ENCODE peak calls at places on chromosomes 5 and 9, in four cellular contexts. One of them, this sample, is unnamed.

GRCh38 chr9:36154213-36154952 is 14.8 kb upstream of the CCIN start:
- DNase-seq in glutamatergic neuron: no peak
- DNase-seq in lung: peak; percentile 52
- DNase-seq in pulmonary artery endothelial cell: peak; percentile 54
- DNase-seq in this sample: no peak

GRCh38 chr5:176822426-176823075 is 12.2 kb downstream of the UNC5A start:
- DNase-seq in glutamatergic neuron: no peak
- DNase-seq in lung: no peak
- DNase-seq in pulmonary artery endothelial cell: no peak
- DNase-seq in this sample: peak; percentile 68

GRCh38 chr9:21085010-21085409 is 7.3 kb upstream of the IFNB1 start:
- DNase-seq in lung: no peak
- DNase-seq in glutamatergic neuron: no peak
- DNase-seq in pulmonary artery endothelial cell: no peak
- DNase-seq in this sample: no peak

GRCh38 chr9:102072061-102072764 is 333.8 kb upstream of the GRIN3A start:
- DNase-seq in glutamatergic neuron: no peak
- DNase-seq in lung: no peak
- DNase-seq in pulmonary artery endothelial cell: no peak
- DNase-seq in this sample: no peak

GRCh38 chr5:81785311-81785710 is 34.4 kb upstream of the SSBP2 start:
- DNase-seq in lung: no peak
- DNase-seq in glutamatergic neuron: no peak
- DNase-seq in pulmonary artery endothelial cell: no peak
- DNase-seq in this sample: no peak

GRCh38 chr9:125845271-125845808 is 98.2 kb downstream of the PBX3 start:
- DNase-seq in glutamatergic neuron: no peak
- DNase-seq in pulmonary artery endothelial cell: no peak
- DNase-seq in lung: no peak
- DNase-seq in this sample: no peak

GRCh38 chr5:135568241-135568640 is 10.6 kb downstream of the CXCL14 start:
- DNase-seq in glutamatergic neuron: no peak
- DNase-seq in pulmonary artery endothelial cell: no peak
- DNase-seq in lung: no peak
- DNase-seq in this sample: no peak

GRCh38 chr5:169064093-169064492 is 236.8 kb downstream of the SLIT3 start:
- DNase-seq in lung: peak; percentile 62
- DNase-seq in glutamatergic neuron: no peak
- DNase-seq in pulmonary artery endothelial cell: no peak
- DNase-seq in this sample: no peak

GRCh38 chr5:59756373-59757035 is 137.0 kb downstream of the PDE4D start:
- DNase-seq in pulmonary artery endothelial cell: no peak
- DNase-seq in glutamatergic neuron: no peak
- DNase-seq in lung: no peak
- DNase-seq in this sample: no peak

GRCh38 chr9:110755179-110755578 is 86.6 kb downstream of the MUSK start:
- DNase-seq in pulmonary artery endothelial cell: no peak
- DNase-seq in lung: no peak
- DNase-seq in glutamatergic neuron: no peak
- DNase-seq in this sample: no peak

GRCh38 chr5:88675159-88675757 is 207.7 kb downstream of the MEF2C start:
- DNase-seq in glutamatergic neuron: peak; percentile 23
- DNase-seq in pulmonary artery endothelial cell: no peak
- DNase-seq in lung: no peak
- DNase-seq in this sample: no peak

GRCh38 chr5:149887622-149888183 is 56.9 kb downstream of the PDE6A start:
- DNase-seq in lung: no peak
- DNase-seq in glutamatergic neuron: no peak
- DNase-seq in pulmonary artery endothelial cell: peak; percentile 37
- DNase-seq in this sample: peak; percentile 78

GRCh38 chr5:56608216-56608925 is 207.0 kb upstream of the MAP3K1 start:
- DNase-seq in glutamatergic neuron: no peak
- DNase-seq in lung: peak; percentile 48
- DNase-seq in pulmonary artery endothelial cell: no peak
- DNase-seq in this sample: no peak

GRCh38 chr5:38796000-38796738 is 49.6 kb upstream of the OSMR start:
- DNase-seq in glutamatergic neuron: no peak
- DNase-seq in pulmonary artery endothelial cell: no peak
- DNase-seq in lung: no peak
- DNase-seq in this sample: no peak

GRCh38 chr5:128904815-128905214 is 60.5 kb upstream of the SLC27A6 start:
- DNase-seq in lung: no peak
- DNase-seq in pulmonary artery endothelial cell: no peak
- DNase-seq in glutamatergic neuron: no peak
- DNase-seq in this sample: no peak

GRCh38 chr5:43215073-43215631 is 23.1 kb downstream of the NIM1K start:
- DNase-seq in glutamatergic neuron: peak; percentile 43
- DNase-seq in pulmonary artery endothelial cell: no peak
- DNase-seq in lung: peak; percentile 62
- DNase-seq in this sample: no peak

GRCh38 chr9:131773911-131774379 is 34.1 kb upstream of the RAPGEF1 start:
- DNase-seq in glutamatergic neuron: no peak
- DNase-seq in pulmonary artery endothelial cell: peak; percentile 17
- DNase-seq in lung: peak; percentile 31
- DNase-seq in this sample: peak; percentile 9

GRCh38 chr5:82335807-82336206 is 57.7 kb upstream of the RPS23 start:
- DNase-seq in lung: no peak
- DNase-seq in glutamatergic neuron: no peak
- DNase-seq in pulmonary artery endothelial cell: no peak
- DNase-seq in this sample: no peak

GRCh38 chr5:168093200-168093930 is 198.1 kb upstream of the WWC1 start:
- DNase-seq in glutamatergic neuron: no peak
- DNase-seq in pulmonary artery endothelial cell: no peak
- DNase-seq in lung: no peak
- DNase-seq in this sample: no peak

GRCh38 chr9:138033950-138034349 is 156.4 kb downstream of the CACNA1B start:
- DNase-seq in pulmonary artery endothelial cell: no peak
- DNase-seq in glutamatergic neuron: no peak
- DNase-seq in lung: no peak
- DNase-seq in this sample: no peak

GRCh38 chr5:148776780-148777179 is 49.6 kb upstream of the ADRB2 start:
- DNase-seq in pulmonary artery endothelial cell: peak; percentile 8
- DNase-seq in lung: no peak
- DNase-seq in glutamatergic neuron: no peak
- DNase-seq in this sample: peak; percentile 69

GRCh38 chr9:134971196-134971595 is 53.5 kb upstream of the FCN1 start:
- DNase-seq in pulmonary artery endothelial cell: no peak
- DNase-seq in lung: no peak
- DNase-seq in glutamatergic neuron: no peak
- DNase-seq in this sample: no peak

GRCh38 chr5:150626853-150627276 is 13.6 kb upstream of the SYNPO start:
- DNase-seq in lung: no peak
- DNase-seq in glutamatergic neuron: no peak
- DNase-seq in pulmonary artery endothelial cell: no peak
- DNase-seq in this sample: no peak

GRCh38 chr5:88660947-88661869 is 221.8 kb downstream of the MEF2C start:
- DNase-seq in lung: no peak
- DNase-seq in pulmonary artery endothelial cell: no peak
- DNase-seq in glutamatergic neuron: peak; percentile 95
- DNase-seq in this sample: peak; percentile 39

GRCh38 chr9:93132287-93132927 is 1.6 kb downstream of the NINJ1 start:
- DNase-seq in pulmonary artery endothelial cell: no peak
- DNase-seq in glutamatergic neuron: no peak
- DNase-seq in lung: no peak
- DNase-seq in this sample: no peak

GRCh38 chr5:126656397-126657007 is 55.8 kb downstream of the PHAX start:
- DNase-seq in lung: no peak
- DNase-seq in glutamatergic neuron: no peak
- DNase-seq in pulmonary artery endothelial cell: peak; percentile 7
- DNase-seq in this sample: no peak

GRCh38 chr9:36864491-36865410 is 169.3 kb downstream of the PAX5 start:
- DNase-seq in glutamatergic neuron: peak; percentile 81
- DNase-seq in pulmonary artery endothelial cell: no peak
- DNase-seq in lung: no peak
- DNase-seq in this sample: no peak

GRCh38 chr9:72844440-72844768 is 108.4 kb downstream of the ALDH1A1 start:
- DNase-seq in lung: no peak
- DNase-seq in pulmonary artery endothelial cell: no peak
- DNase-seq in glutamatergic neuron: no peak
- DNase-seq in this sample: no peak

GRCh38 chr9:86637515-86637914 is 283.3 kb upstream of the TUT7 start:
- DNase-seq in lung: no peak
- DNase-seq in glutamatergic neuron: peak; percentile 85
- DNase-seq in pulmonary artery endothelial cell: no peak
- DNase-seq in this sample: no peak

GRCh38 chr5:79840085-79840990 is 150.7 kb downstream of the CMYA5 start:
- DNase-seq in lung: no peak
- DNase-seq in glutamatergic neuron: no peak
- DNase-seq in pulmonary artery endothelial cell: no peak
- DNase-seq in this sample: no peak

GRCh38 chr9:113578877-113579269 is 115.3 kb downstream of the RGS3 start:
- DNase-seq in glutamatergic neuron: no peak
- DNase-seq in lung: peak; percentile 80
- DNase-seq in pulmonary artery endothelial cell: no peak
- DNase-seq in this sample: peak; percentile 97

GRCh38 chr5:151075698-151076331 is 5.0 kb downstream of the TNIP1 start:
- DNase-seq in pulmonary artery endothelial cell: no peak
- DNase-seq in lung: peak; percentile 81
- DNase-seq in glutamatergic neuron: no peak
- DNase-seq in this sample: no peak

GRCh38 chr9:108934323-108934885 is at the start of gene ABITRAM:
- DNase-seq in lung: peak; percentile 62
- DNase-seq in glutamatergic neuron: peak; percentile 90
- DNase-seq in pulmonary artery endothelial cell: peak; percentile 40
- DNase-seq in this sample: peak; percentile 38

GRCh38 chr9:129023036-129023907 is 4.9 kb downstream of the SH3GLB2 start:
- DNase-seq in glutamatergic neuron: peak; percentile 91
- DNase-seq in lung: no peak
- DNase-seq in pulmonary artery endothelial cell: no peak
- DNase-seq in this sample: peak; percentile 42

GRCh38 chr9:99852617-99853016 is 30.9 kb downstream of the NR4A3 start:
- DNase-seq in lung: no peak
- DNase-seq in glutamatergic neuron: no peak
- DNase-seq in pulmonary artery endothelial cell: no peak
- DNase-seq in this sample: no peak

GRCh38 chr5:10460252-10460906 is 18.7 kb downstream of the ROPN1L start:
- DNase-seq in pulmonary artery endothelial cell: no peak
- DNase-seq in lung: no peak
- DNase-seq in glutamatergic neuron: no peak
- DNase-seq in this sample: no peak

GRCh38 chr9:102967979-102968378 is 27.2 kb upstream of the CYLC2 start:
- DNase-seq in pulmonary artery endothelial cell: no peak
- DNase-seq in lung: no peak
- DNase-seq in glutamatergic neuron: no peak
- DNase-seq in this sample: no peak

GRCh38 chr5:131109540-131110255 is 55.4 kb downstream of the HINT1 start:
- DNase-seq in pulmonary artery endothelial cell: no peak
- DNase-seq in lung: no peak
- DNase-seq in glutamatergic neuron: no peak
- DNase-seq in this sample: no peak

GRCh38 chr5:8340739-8341344 is 471.9 kb downstream of the MTRR start:
- DNase-seq in glutamatergic neuron: no peak
- DNase-seq in lung: no peak
- DNase-seq in pulmonary artery endothelial cell: no peak
- DNase-seq in this sample: no peak